ENCODE peak calls at places on chromosomes 13 and 19, in nine cellular contexts. Y is tibial artery, S is body of pancreas, V is GM12878, Q is left ventricle myocardium inferior, K is heart left ventricle, N is ovary, A is colonic mucosa, X is pancreas. Z is an unnamed sample.

GRCh38 chr13:51916962-51917361 is 55.2 kb downstream of the CCDC70 start:
- DNase-seq in Y (no peak), S (no peak), V (no peak), Q (no peak), K (no peak), N (no peak), A (no peak), X (no peak), Z (no peak)

GRCh38 chr13:113935523-113935922 is 38.4 kb downstream of the C13orf46 start:
- DNase-seq in Y (no peak), S (no peak), V (no peak), Q (no peak), K (no peak), N (no peak), A (no peak), X (no peak), Z (no peak)

GRCh38 chr19:31821346-31821745 is 472.1 kb upstream of the TSHZ3 start:
- DNase-seq in Y (no peak), S (no peak), V (no peak), Q (no peak), K (no peak), N (no peak), A (no peak), X (no peak), Z (no peak)

GRCh38 chr13:105278797-105279425 is 1256.6 kb downstream of the EFNB2 start:
- DNase-seq in Y (no peak), S (no peak), V (no peak), Q (no peak), K (no peak), N (no peak), A (no peak), X (no peak), Z (no peak)

GRCh38 chr19:328025-328505 is 16.5 kb downstream of the MIER2 start:
- DNase-seq in Y (no peak), S (no peak), V (no peak), Q (no peak), K (no peak), N (no peak), A (no peak), X (no peak), Z (no peak)

GRCh38 chr13:51223284-51224270 is 1.4 kb downstream of the FAM124A start:
- DNase-seq in Y (no peak), S (no peak), V (no peak), Q (no peak), K (peak; percentile 21), N (no peak), A (no peak), X (no peak), Z (no peak)

GRCh38 chr13:43245374-43245964 is 222.1 kb downstream of the DNAJC15 start:
- DNase-seq in Y (no peak), S (no peak), V (no peak), Q (no peak), K (no peak), N (no peak), A (no peak), X (no peak), Z (no peak)

GRCh38 chr19:2050991-2051770 is at the start of gene MKNK2:
- DNase-seq in Y (peak; percentile 86), S (peak; percentile 93), V (no peak), Q (peak; percentile 92), K (peak; percentile 94), N (peak; percentile 98), A (peak; percentile 94), X (peak; percentile 93), Z (no peak)

GRCh38 chr13:110338441-110339101 is 31.5 kb downstream of the COL4A2 start:
- DNase-seq in Y (peak; percentile 78), S (no peak), V (no peak), Q (peak; percentile 69), K (peak; percentile 61), N (peak; percentile 62), A (no peak), X (no peak), Z (peak; percentile 90)

GRCh38 chr13:107518292-107518691 is 697.0 kb downstream of the LIG4 start:
- DNase-seq in Y (no peak), S (no peak), V (no peak), Q (no peak), K (no peak), N (no peak), A (no peak), X (no peak), Z (no peak)

GRCh38 chr13:59963383-59963782 is 200.3 kb downstream of the DIAPH3 start:
- DNase-seq in Y (no peak), S (no peak), V (no peak), Q (no peak), K (no peak), N (no peak), A (no peak), X (no peak), Z (no peak)

GRCh38 chr19:46416077-46416709 is 2.8 kb upstream of the CCDC8 start:
- DNase-seq in Y (peak; percentile 80), S (peak; percentile 91), V (no peak), Q (peak; percentile 89), K (peak; percentile 89), N (peak; percentile 96), A (peak; percentile 73), X (peak; percentile 84), Z (no peak)

GRCh38 chr13:105291987-105292386 is 1243.5 kb downstream of the EFNB2 start:
- DNase-seq in Y (no peak), S (no peak), V (no peak), Q (no peak), K (no peak), N (no peak), A (no peak), X (no peak), Z (no peak)

GRCh38 chr13:20544186-20544914 is 18.7 kb upstream of the CRYL1 start:
- DNase-seq in Y (peak; percentile 31), S (no peak), V (no peak), Q (no peak), K (no peak), N (no peak), A (no peak), X (no peak), Z (no peak)

GRCh38 chr19:53553865-53554791 is 16.2 kb downstream of the ZNF331 start:
- DNase-seq in Y (peak; percentile 77), S (peak; percentile 87), V (peak; percentile 63), Q (peak; percentile 88), K (peak; percentile 89), N (peak; percentile 91), A (peak; percentile 86), X (peak; percentile 83), Z (peak; percentile 61)

GRCh38 chr13:97621025-97621424 is 187.1 kb downstream of the RAP2A start:
- DNase-seq in Y (no peak), S (no peak), V (no peak), Q (no peak), K (no peak), N (no peak), A (no peak), X (no peak), Z (no peak)

GRCh38 chr19:38743394-38744297 is 628 bp downstream of the CAPN12 start:
- DNase-seq in Y (no peak), S (no peak), V (no peak), Q (no peak), K (no peak), N (no peak), A (no peak), X (no peak), Z (no peak)

GRCh38 chr13:95002968-95003813 is 290.8 kb upstream of the SOX21 start:
- DNase-seq in Y (no peak), S (peak; percentile 12), V (no peak), Q (no peak), K (no peak), N (no peak), A (no peak), X (no peak), Z (no peak)

DNA sequence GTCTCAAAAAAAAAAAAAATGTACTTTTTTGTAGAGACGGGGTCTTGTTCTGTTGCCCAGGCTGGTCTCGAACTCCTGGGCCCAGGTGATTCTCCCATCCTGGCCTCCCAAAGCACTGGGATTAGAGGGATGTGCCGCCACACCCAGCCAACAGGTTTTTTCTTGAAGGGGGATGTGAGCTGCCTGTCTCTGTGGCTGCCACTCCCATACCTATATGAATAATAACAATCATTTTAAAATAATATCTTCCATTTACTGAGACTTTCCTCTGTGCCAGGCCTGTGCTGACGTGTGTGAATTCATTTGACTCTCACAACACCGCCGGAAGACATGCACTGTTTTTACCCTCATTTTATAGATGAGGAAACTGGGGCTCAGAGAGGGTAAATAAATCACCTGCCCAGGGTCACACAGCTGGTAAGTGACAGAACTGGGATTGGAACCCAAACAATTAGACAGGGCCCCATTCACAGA is 7.2 kb upstream of the BCL3 start:
- DNase-seq in Y (no peak), S (peak; percentile 48), V (no peak), Q (no peak), K (no peak), N (no peak), A (peak; percentile 57), X (no peak), Z (no peak)
- H3K4me1 ChIP-seq in Y (no peaks in the 10 kb centered on the region), S (peaks cover 79% of the 10 kb centered on the region), V (peaks cover 32% of the 10 kb centered on the region), Q (peaks cover 68% of the 10 kb centered on the region), K (peaks cover 86% of the 10 kb centered on the region), N (peaks cover 18% of the 10 kb centered on the region), A (peaks cover 36% of the 10 kb centered on the region), X (peaks cover 47% of the 10 kb centered on the region), Z (peaks cover 22% of the 10 kb centered on the region)

GRCh38 chr19:15869109-15869555 is 28.7 kb downstream of the CYP4F2 start:
- DNase-seq in Y (peak; percentile 24), S (peak; percentile 37), V (no peak), Q (no peak), K (no peak), N (no peak), A (peak; percentile 42), X (peak; percentile 26), Z (peak; percentile 52)
- TF ChIP-seq CTCF in Y (peak; percentile 50), S (peak; percentile 11), V (peak; percentile 22), Q (peak; percentile 69), K (peak; percentile 62), N (no peak), A (peak; percentile 50), X (no peak), Z (peak; percentile 52)

GRCh38 chr19:40808021-40808325 is 9.0 kb downstream of the EGLN2 start:
- DNase-seq in Y (no peak), S (no peak), V (no peak), Q (no peak), K (no peak), N (no peak), A (no peak), X (no peak), Z (no peak)
- H3K4me1 ChIP-seq in Y (peaks cover 7% of the 10 kb centered on the region), S (peaks cover 71% of the 10 kb centered on the region), V (peaks cover 29% of the 10 kb centered on the region), Q (peaks cover 96% of the 10 kb centered on the region), K (peaks cover 90% of the 10 kb centered on the region), N (peaks cover 41% of the 10 kb centered on the region), A (peaks cover 33% of the 10 kb centered on the region), X (peaks cover 29% of the 10 kb centered on the region), Z (peaks cover 17% of the 10 kb centered on the region)

GRCh38 chr19:37654525-37654832 is 786 bp downstream of the ZFP30 start:
- DNase-seq in Y (no peak), S (no peak), V (no peak), Q (no peak), K (no peak), N (no peak), A (no peak), X (no peak), Z (no peak)

GRCh38 chr19:37655689-37656491 is 625 bp upstream of the ZFP30 start:
- DNase-seq in Y (peak; percentile 74), S (peak; percentile 79), V (peak; percentile 45), Q (peak; percentile 88), K (peak; percentile 87), N (peak; percentile 87), A (peak; percentile 90), X (peak; percentile 74), Z (peak; percentile 45)

GRCh38 chr19:37654118-37654517 is 1.1 kb downstream of the ZFP30 start:
- DNase-seq in Y (no peak), S (no peak), V (no peak), Q (no peak), K (no peak), N (no peak), A (no peak), X (no peak), Z (no peak)

GRCh38 chr19:37654833-37655688 is at the start of gene ZFP30:
- DNase-seq in Y (peak; percentile 88), S (peak; percentile 84), V (peak; percentile 33), Q (peak; percentile 93), K (peak; percentile 93), N (peak; percentile 90), A (peak; percentile 92), X (peak; percentile 66), Z (peak; percentile 21)
- TF ChIP-seq CTCF in Y (no peak), S (no peak), V (peak; percentile 1), Q (no peak), K (no peak), N (no peak), A (no peak), X (no peak), Z (no peak)